ENCODE peak calls at places on chromosomes 13 and 19, in five cellular contexts. L, X, S, E and F are unnamed samples.

GRCh38 chr19:8269724-8270123 is 38.4 kb downstream of the CD320 start:
- DNase-seq in L (no peak), X (no peak), S (no peak), E (no peak), F (no peak)

GRCh38 chr13:37067874-37068273 is 8.4 kb upstream of the SUPT20H start:
- DNase-seq in L (no peak), X (no peak), S (no peak), E (no peak), F (no peak)

GRCh38 chr13:51523082-51523518 is 61.2 kb upstream of the WDFY2 start:
- DNase-seq in L (peak), X (no peak), S (no peak), E (peak), F (no peak)

GRCh38 chr19:35715981-35716734 is 1.6 kb upstream of the KMT2B start:
- DNase-seq in L (peak), X (no peak), S (peak), E (no peak), F (no peak)

GRCh38 chr19:50044922-50045321 is 19.1 kb downstream of the ZNF473 start:
- DNase-seq in L (no peak), X (no peak), S (no peak), E (no peak), F (no peak)

GRCh38 chr13:64992314-64992713 is 2237.8 kb downstream of the PCDH9 start:
- DNase-seq in L (no peak), X (no peak), S (no peak), E (no peak), F (no peak)

GRCh38 chr19:17719730-17720486 is 628 bp downstream of the MAP1S start:
- DNase-seq in L (peak), X (no peak), S (no peak), E (no peak), F (no peak)

GRCh38 chr13:29861694-29862110 is 11.3 kb upstream of the UBL3 start:
- DNase-seq in L (peak), X (no peak), S (no peak), E (peak), F (no peak)

GRCh38 chr13:28530729-28531194 is 35.8 kb upstream of the FLT1 start:
- DNase-seq in L (peak), X (no peak), S (no peak), E (peak), F (peak)

GRCh38 chr13:24071423-24072075 is 89.0 kb upstream of the SPATA13 start:
- DNase-seq in L (peak), X (no peak), S (no peak), E (peak), F (no peak)

GRCh38 chr13:29689548-29689947 is 94.1 kb upstream of the SLC7A1 start:
- DNase-seq in L (no peak), X (no peak), S (no peak), E (no peak), F (no peak)

GRCh38 chr19:29564574-29565005 is 38.8 kb downstream of the VSTM2B start:
- DNase-seq in L (no peak), X (no peak), S (no peak), E (no peak), F (no peak)

GRCh38 chr13:112587359-112587766 is 590 bp downstream of the TUBGCP3 start:
- DNase-seq in L (peak), X (peak), S (peak), E (peak), F (peak)

GRCh38 chr19:44677019-44677809 is 5.9 kb downstream of the CEACAM19 start:
- DNase-seq in L (peak), X (no peak), S (peak), E (peak), F (peak)

GRCh38 chr19:5967994-5968430 is 9.9 kb downstream of the RANBP3 start:
- DNase-seq in L (peak), X (peak), S (peak), E (peak), F (peak)

GRCh38 chr19:44777715-44778347 is at the start of gene CBLC:
- DNase-seq in L (peak), X (no peak), S (peak), E (no peak), F (peak)

GRCh38 chr19:45253396-45254027 is 2.4 kb downstream of the MARK4 start:
- DNase-seq in L (no peak), X (no peak), S (no peak), E (no peak), F (no peak)

DNA sequence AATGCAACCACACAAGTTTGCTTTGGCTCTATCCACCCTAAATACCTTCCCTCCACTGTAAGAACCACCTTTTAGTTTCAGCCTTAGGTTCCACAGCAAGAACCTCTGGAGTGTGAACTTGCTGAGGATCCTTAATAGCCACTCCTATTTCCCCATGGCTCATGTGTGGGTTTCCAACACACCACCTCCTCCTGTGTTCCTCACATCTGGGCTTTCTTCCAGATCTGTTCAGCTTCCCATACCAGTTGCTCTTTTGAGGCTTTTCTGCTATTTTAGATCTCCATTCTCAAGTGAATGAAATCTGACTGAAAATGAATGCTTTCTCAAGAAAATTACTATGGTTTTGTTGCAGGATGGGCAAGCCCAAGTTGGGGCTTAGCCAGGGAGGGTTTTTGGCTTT is 104.8 kb upstream of the MIR17HG start:
- DNase-seq in L (no peak), X (no peak), S (no peak), E (peak), F (no peak)
- H2BK12ac ChIP-seq in L (peak), X (no peak), S (no peak), E (no peak), F (no peak)

GRCh38 chr19:11041194-11041593 is 48.1 kb upstream of the LDLR start:
- DNase-seq in L (no peak), X (no peak), S (no peak), E (no peak), F (no peak)
- H2BK5ac ChIP-seq in L (no peak), X (no peak), S (no peak), E (no peak), F (no peak)

DNA sequence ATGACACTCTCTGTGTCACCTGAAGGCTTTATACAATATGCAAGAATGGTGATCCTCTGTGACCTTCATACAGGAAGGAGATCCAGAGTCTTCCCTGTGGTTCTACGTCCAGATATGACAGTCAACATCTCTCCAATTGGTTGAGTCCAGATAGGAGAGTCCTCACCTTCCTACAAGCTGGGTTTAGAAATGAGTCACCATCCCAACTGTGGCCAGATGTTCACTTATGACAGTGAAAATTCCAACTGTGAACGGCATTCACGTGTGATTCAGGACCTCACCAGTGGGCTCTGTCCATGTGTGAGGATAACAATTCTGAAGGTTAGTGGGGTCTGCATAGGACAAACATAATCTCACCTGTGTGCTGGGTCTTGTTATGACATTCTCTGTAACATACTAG is 52.5 kb upstream of the ZNF728 start:
- DNase-seq in L (peak), X (no peak), S (no peak), E (no peak), F (no peak)
- H2BK12ac ChIP-seq in L (no peak), X (no peak), S (no peak), E (no peak), F (no peak)

DNA sequence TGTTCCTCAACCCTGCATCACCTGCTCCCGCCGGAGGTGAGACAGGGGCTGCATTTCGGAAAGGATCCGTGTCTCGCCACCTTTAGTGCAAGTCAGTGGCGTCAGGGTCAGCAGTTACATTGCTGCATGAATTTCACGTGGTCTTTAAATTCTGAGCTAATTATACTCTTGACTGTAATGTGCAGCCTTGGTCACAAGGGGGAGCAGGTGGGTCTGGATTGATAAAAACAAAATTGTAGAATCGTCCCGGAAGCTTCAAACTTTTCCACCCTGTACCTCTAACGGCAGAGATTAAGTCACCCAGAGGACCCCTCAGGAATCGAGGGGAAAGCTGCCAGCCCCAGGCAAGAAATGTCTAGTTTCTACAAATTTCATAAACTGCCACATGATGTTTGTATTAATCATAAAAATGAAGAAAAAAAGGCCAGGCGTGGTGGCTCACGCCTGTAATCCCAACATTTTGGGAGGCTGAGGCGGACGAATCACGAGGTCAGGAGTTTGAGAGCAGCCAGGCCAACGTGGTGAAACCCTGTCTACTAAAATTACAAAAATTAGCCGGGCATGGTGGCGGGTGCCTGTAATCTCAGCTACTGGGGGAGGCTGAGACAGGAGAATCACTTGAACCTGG is 20.2 kb downstream of the BBC3 start:
- DNase-seq in L (peak), X (peak), S (peak), E (peak), F (peak)
- H2BK5ac ChIP-seq in L (no peak), X (no peak), S (peak), E (no peak), F (no peak)

GRCh38 chr13:91809161-91809560 is 410.7 kb downstream of the GPC5 start:
- DNase-seq in L (no peak), X (no peak), S (no peak), E (no peak), F (no peak)
- H2BK12ac ChIP-seq in L (no peak), X (no peak), S (no peak), E (no peak), F (no peak)

DNA sequence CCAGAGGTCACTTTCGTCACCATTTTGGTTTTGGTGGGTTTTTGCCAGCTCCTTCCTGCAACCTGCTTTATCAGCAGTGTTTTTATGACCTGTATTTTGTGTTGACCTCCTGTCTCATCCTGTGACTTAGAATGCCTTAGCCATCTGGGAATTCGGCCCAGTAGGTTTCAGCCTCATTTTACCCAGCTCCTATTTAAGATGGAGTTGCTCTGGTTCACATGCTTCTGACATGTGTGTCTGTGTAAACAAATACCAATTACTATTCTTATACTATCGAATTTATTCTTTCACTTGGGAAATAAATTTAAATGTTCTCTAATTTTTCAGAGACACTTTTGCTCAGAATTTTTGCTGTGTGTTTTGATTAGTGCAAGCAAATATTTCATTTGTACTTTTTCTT is 1370.3 kb upstream of the MIR17HG start:
- DNase-seq in L (no peak), X (no peak), S (no peak), E (no peak), F (no peak)
- H2BK5ac ChIP-seq in L (no peak), X (no peak), S (no peak), E (no peak), F (no peak)